ENCODE peak calls at places on chromosomes 13 and 19, in ten cellular contexts. A, H, E, M, O, W, G, Y, N and R are unnamed samples.

GRCh38 chr19:3034194-3034844 is 5.2 kb upstream of the TLE2 start:
- DNase-seq in G (peak; percentile 64), Y (peak; percentile 20), N (no peak), A (no peak), H (no peak), E (no peak), W (no peak), O (no peak), M (no peak), R (no peak)

GRCh38 chr13:41019027-41019487 is at the start of gene ELF1:
- DNase-seq in M (peak; percentile 52), W (no peak), G (peak; percentile 52), H (peak; percentile 83), E (peak; percentile 39), Y (no peak), A (peak; percentile 73), N (no peak), O (peak; percentile 36), R (no peak)

GRCh38 chr19:13022111-13022858 is 27.0 kb downstream of the NFIX start:
- DNase-seq in O (peak; percentile 62), W (no peak), Y (no peak), M (peak; percentile 61), H (no peak), A (no peak), G (peak; percentile 76), N (no peak), E (peak; percentile 50), R (no peak)

GRCh38 chr13:111908391-111908790 is 158.6 kb upstream of the SOX1 start:
- DNase-seq in M (no peak), N (peak; percentile 62), Y (no peak), A (no peak), H (peak; percentile 61), G (no peak), E (no peak), W (no peak), O (no peak), R (no peak)

GRCh38 chr19:20964798-20965197 is 41.7 kb downstream of the ZNF85 start:
- DNase-seq in Y (no peak), G (no peak), O (no peak), A (no peak), M (peak; percentile 16), N (no peak), E (no peak), H (no peak), W (no peak), R (no peak)

GRCh38 chr13:98838776-98839175 is 86.3 kb upstream of the SLC15A1 start:
- DNase-seq in O (no peak), A (no peak), M (no peak), N (no peak), H (no peak), G (peak; percentile 50), Y (no peak), E (no peak), W (no peak), R (no peak)

GRCh38 chr13:36758345-36758744 is 60.7 kb upstream of the RFXAP start:
- DNase-seq in H (no peak), N (no peak), W (no peak), A (no peak), E (no peak), Y (no peak), G (no peak), O (no peak), M (no peak), R (no peak)

GRCh38 chr19:45768644-45769053 is 403 bp downstream of the SIX5 start:
- DNase-seq in A (peak; percentile 19), H (peak; percentile 89), E (no peak), Y (peak; percentile 71), G (peak; percentile 41), N (peak; percentile 86), M (no peak), O (no peak), W (no peak), R (no peak)

GRCh38 chr19:52200044-52200443 is 10.2 kb downstream of the PPP2R1A start:
- DNase-seq in M (peak; percentile 62), G (peak; percentile 78), E (peak; percentile 46), O (peak; percentile 73), W (no peak), A (no peak), N (peak; percentile 76), Y (no peak), H (no peak), R (no peak)

GRCh38 chr13:110518571-110518970 is 43.0 kb downstream of the RAB20 start:
- DNase-seq in E (no peak), N (no peak), O (no peak), H (no peak), M (no peak), A (no peak), Y (no peak), G (no peak), W (no peak), R (no peak)

GRCh38 chr13:76878043-76878442 is 8.2 kb downstream of the KCTD12 start:
- DNase-seq in G (no peak), A (no peak), E (no peak), H (no peak), N (no peak), O (no peak), W (no peak), M (no peak), Y (no peak), R (no peak)

GRCh38 chr13:109645831-109646230 is 140.6 kb downstream of the IRS2 start:
- DNase-seq in A (no peak), O (no peak), G (no peak), N (no peak), H (peak; percentile 79), M (no peak), Y (no peak), E (no peak), W (no peak), R (no peak)

GRCh38 chr13:86585826-86586225 is 786.6 kb upstream of the SLITRK6 start:
- DNase-seq in M (no peak), H (no peak), N (no peak), G (peak; percentile 93), Y (no peak), A (no peak), O (no peak), W (no peak), E (peak; percentile 6), R (no peak)

GRCh38 chr19:50512999-50513745 is 541 bp downstream of the ASPDH start:
- DNase-seq in H (peak; percentile 64), O (no peak), N (peak; percentile 30), E (no peak), G (no peak), W (no peak), A (no peak), Y (no peak), M (no peak), R (no peak)

GRCh38 chr13:69970521-69970920 is 137.1 kb upstream of the ATXN8OS start:
- DNase-seq in Y (no peak), G (no peak), E (no peak), O (no peak), N (no peak), A (no peak), H (no peak), W (no peak), M (no peak), R (no peak)

DNA sequence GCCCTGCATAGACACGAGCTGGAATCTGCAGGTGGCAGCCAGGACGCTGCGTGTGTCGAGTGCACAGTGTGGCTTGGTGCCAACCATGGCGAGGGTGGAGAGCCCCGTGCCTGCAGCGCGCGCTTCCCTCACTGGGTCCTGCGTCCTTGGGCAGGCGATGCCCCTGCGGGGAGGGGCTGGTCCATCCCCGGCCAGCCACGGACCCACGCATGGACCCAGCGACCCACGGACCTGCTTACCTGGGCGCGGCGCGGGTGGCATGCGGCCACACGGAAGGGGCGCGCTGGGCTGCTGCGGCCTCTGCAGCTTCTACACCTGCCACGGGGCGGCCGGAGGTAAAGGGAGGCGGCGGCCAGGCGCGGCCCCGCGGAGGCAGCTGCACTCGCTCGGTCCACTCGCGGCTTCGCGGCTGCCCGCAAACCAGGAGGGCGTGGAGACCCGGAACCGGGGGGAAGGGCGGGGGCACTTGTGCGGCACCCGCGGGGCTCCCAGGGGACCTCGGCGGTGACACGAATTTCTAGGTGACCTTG is 569 bp upstream of the MCF2L start:
- DNase-seq in M (peak; percentile 40), O (no peak), W (no peak), A (peak; percentile 67), E (no peak), H (peak; percentile 87), Y (peak; percentile 43), G (no peak), N (peak; percentile 77), R (peak; percentile 85)
- H3K4me3 ChIP-seq in M (peak overlapping the region; percentile 46), O (peak overlapping the region; percentile 11), W (peak overlapping the region; percentile 81), A (peak overlapping the region; percentile 73), E (peak overlapping the region; percentile 39), H (peak overlapping the region; percentile 55), Y (peak overlapping the region; percentile 72), G (no peak overlapping the region), N (no peak overlapping the region), R (peak overlapping the region; percentile 56)

GRCh38 chr13:19332380-19332779 is 150.8 kb upstream of the TUBA3C start:
- DNase-seq in G (no peak), E (no peak), W (no peak), M (no peak), O (no peak), A (no peak), Y (no peak), N (no peak), H (no peak), R (no peak)
- H3K9me3 ChIP-seq in G (no peaks in the 10 kb centered on the region), E (no peaks in the 10 kb centered on the region), W (no peaks in the 10 kb centered on the region), M (no peaks in the 10 kb centered on the region), O (no peaks in the 10 kb centered on the region), A (no peaks in the 10 kb centered on the region), Y (peaks cover 33% of the 10 kb centered on the region), N (no peaks in the 10 kb centered on the region), H (no peaks in the 10 kb centered on the region), R (no peaks in the 10 kb centered on the region)

GRCh38 chr19:29945017-29945416 is 3.0 kb downstream of the URI1 start:
- DNase-seq in H (no peak), N (no peak), E (no peak), G (no peak), A (no peak), Y (no peak), M (no peak), O (no peak), W (no peak), R (no peak)
- H3K4me3 ChIP-seq in H (no peak overlapping the region), N (no peak overlapping the region), E (no peak overlapping the region), G (no peak overlapping the region), A (no peak overlapping the region), Y (no peak overlapping the region), M (no peak overlapping the region), O (no peak overlapping the region), W (no peak overlapping the region), R (no peak overlapping the region)

GRCh38 chr19:27393591-27393990 is 1819.4 kb downstream of the UQCRFS1 start:
- DNase-seq in W (no peak), N (no peak), Y (no peak), O (no peak), A (no peak), H (no peak), G (no peak), M (no peak), E (no peak), R (no peak)

DNA sequence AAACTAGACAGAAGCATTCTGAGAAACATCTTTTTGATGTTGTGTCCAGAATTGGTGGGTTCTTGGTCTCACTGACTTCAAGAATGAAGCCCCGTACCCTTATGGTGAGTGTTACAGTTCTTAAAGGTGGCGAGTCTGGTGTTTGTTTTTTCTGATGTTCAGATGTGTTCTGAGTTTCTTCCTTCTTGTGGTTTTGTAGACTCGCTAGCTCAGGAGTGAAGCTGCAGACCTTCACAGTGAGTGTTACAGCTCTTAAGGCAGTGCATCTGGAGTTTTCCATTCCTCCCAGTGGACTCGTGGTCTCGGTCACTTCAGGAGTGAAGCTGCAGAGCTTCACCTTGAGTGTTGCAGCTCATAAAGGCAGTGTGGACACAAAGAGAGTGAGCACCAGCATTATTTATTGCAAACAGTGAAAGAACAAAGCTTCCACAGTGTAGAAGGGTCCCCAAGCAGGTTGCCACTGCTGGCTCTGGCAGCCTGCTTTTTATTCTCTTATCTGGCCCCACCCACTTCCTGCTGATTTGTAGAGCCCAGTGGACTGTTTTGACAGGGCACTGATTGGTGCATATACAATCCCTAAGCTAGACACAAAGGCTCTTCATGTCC is 1820.8 kb downstream of the UQCRFS1 start:
- DNase-seq in Y (no peak), A (no peak), G (no peak), N (peak; percentile 34), H (peak; percentile 21), W (no peak), E (no peak), O (no peak), M (no peak), R (peak; percentile 22)
- H3K9me3 ChIP-seq in Y (peaks cover 58% of the 10 kb centered on the region), A (peaks cover 3% of the 10 kb centered on the region), G (peaks cover 14% of the 10 kb centered on the region), N (no peaks in the 10 kb centered on the region), H (peaks cover 96% of the 10 kb centered on the region), W (peaks cover 9% of the 10 kb centered on the region), E (peaks cover 90% of the 10 kb centered on the region), O (no peaks in the 10 kb centered on the region), M (no peaks in the 10 kb centered on the region), R (peaks cover 13% of the 10 kb centered on the region)